ENCODE peak calls at places on chromosomes 2 and 18, in seven cellular contexts. T is GM18507, P is neural crest cell, E is GM23338, Y is foreskin melanocyte, S is progenitor cell of endocrine pancreas, G is cardiac muscle cell. V is an unnamed sample.

GRCh38 chr2:184481862-184482261 is 116.5 kb upstream of the ZNF804A start:
- DNase-seq in S (no peak), P (no peak), E (no peak), T (no peak), G (no peak), Y (peak; percentile 0), V (no peak)

GRCh38 chr18:54983041-54983686 is 23.9 kb upstream of the CCDC68 start:
- DNase-seq in G (peak; percentile 52), E (peak; percentile 78), T (peak; percentile 12), Y (peak; percentile 33), P (no peak), S (no peak), V (no peak)

GRCh38 chr2:231393149-231394131 is 2.1 kb upstream of the B3GNT7 start:
- DNase-seq in G (no peak), E (peak; percentile 83), P (no peak), S (no peak), T (peak; percentile 67), Y (no peak), V (no peak)

GRCh38 chr2:7375901-7376300 is 458.7 kb downstream of the RNF144A start:
- DNase-seq in S (no peak), T (no peak), G (no peak), P (no peak), E (no peak), Y (no peak), V (no peak)

GRCh38 chr18:7177131-7177744 is 53.7 kb upstream of the LRRC30 start:
- DNase-seq in S (peak; percentile 32), P (peak; percentile 45), T (no peak), G (peak; percentile 80), E (peak; percentile 72), Y (peak; percentile 74), V (no peak)

GRCh38 chr2:127575941-127576432 is 40.5 kb downstream of the MYO7B start:
- DNase-seq in Y (no peak), T (no peak), G (no peak), E (no peak), S (no peak), P (no peak), V (no peak)

GRCh38 chr2:105873281-105873680 is 128.6 kb downstream of the NCK2 start:
- DNase-seq in T (no peak), G (no peak), E (no peak), P (no peak), S (no peak), Y (no peak), V (peak; percentile 14)

GRCh38 chr18:27017901-27018500 is 152.5 kb upstream of the AQP4 start:
- DNase-seq in P (no peak), S (no peak), T (no peak), G (peak; percentile 31), Y (peak; percentile 23), E (peak; percentile 48), V (no peak)

GRCh38 chr2:141399270-141399669 is 731.5 kb downstream of the LRP1B start:
- DNase-seq in G (peak; percentile 27), P (no peak), E (peak; percentile 70), T (no peak), S (no peak), Y (no peak), V (no peak)

GRCh38 chr18:78687736-78688135 is 291.9 kb upstream of the SALL3 start:
- DNase-seq in E (no peak), T (no peak), S (no peak), Y (no peak), G (no peak), P (no peak), V (peak; percentile 62)

GRCh38 chr2:50143822-50144575 is 887.9 kb downstream of the NRXN1 start:
- DNase-seq in G (peak; percentile 80), S (no peak), P (peak; percentile 3), E (peak; percentile 64), T (no peak), Y (peak; percentile 66), V (no peak)

GRCh38 chr2:227785293-227785692 is 28.3 kb upstream of the CCL20 start:
- DNase-seq in G (peak; percentile 29), Y (no peak), S (no peak), E (no peak), T (no peak), P (no peak), V (no peak)

GRCh38 chr2:69645026-69645425 is 1.5 kb upstream of the AAK1 start:
- DNase-seq in Y (peak; percentile 14), E (peak; percentile 25), P (no peak), G (peak; percentile 18), T (no peak), S (no peak), V (no peak)

GRCh38 chr2:88628569-88628939 is 1.3 kb upstream of the EIF2AK3 start:
- DNase-seq in G (no peak), T (no peak), P (no peak), E (no peak), Y (no peak), S (no peak), V (no peak)

GRCh38 chr18:74190086-74190485 is 41.8 kb downstream of the TIMM21 start:
- DNase-seq in E (no peak), S (no peak), G (no peak), T (no peak), Y (no peak), P (no peak), V (no peak)

GRCh38 chr18:76519156-76519549 is 24.1 kb upstream of the ZNF516 start:
- DNase-seq in T (no peak), G (peak; percentile 28), S (no peak), E (peak; percentile 64), P (no peak), Y (no peak), V (no peak)

GRCh38 chr2:99609851-99610381 is 120.1 kb upstream of the REV1 start:
- DNase-seq in G (no peak), T (no peak), E (no peak), Y (no peak), S (no peak), P (no peak), V (no peak)

GRCh38 chr2:157931542-157931941 is 55.4 kb upstream of the ACVR1 start:
- DNase-seq in E (no peak), Y (no peak), G (no peak), P (no peak), S (no peak), T (no peak), V (no peak)

GRCh38 chr18:6194640-6195039 is 220.1 kb downstream of the L3MBTL4 start:
- DNase-seq in T (no peak), P (no peak), S (no peak), E (no peak), G (no peak), Y (no peak), V (no peak)